ENCODE peak calls at places on chromosomes 2 and 18, in five cellular contexts. V is HEK293T, J is NT2/D1, S is GM12878, R is H1. P is an unnamed sample.
A peak's percentile ranks its signal among the peaks of the same experiment; 100 is the strongest.

GRCh38 chr2:172701250-172701649 is 34.4 kb upstream of the RAPGEF4 start:
- DNase-seq in V (no peak), R (no peak), S (no peak), J (no peak), P (no peak)

GRCh38 chr2:109102588-109103233 is 26.3 kb upstream of the SH3RF3 start:
- DNase-seq in J (peak; percentile 47), V (peak; percentile 30), R (no peak), S (no peak), P (no peak)

GRCh38 chr2:25161055-25161781 is 7.2 kb downstream of the POMC start:
- DNase-seq in R (peak; percentile 73), S (no peak), V (no peak), J (no peak), P (no peak)

GRCh38 chr18:68466714-68467113 is 248.2 kb downstream of the TMX3 start:
- DNase-seq in V (no peak), R (no peak), J (no peak), S (no peak), P (no peak)

GRCh38 chr2:94879982-94880377 is 8.8 kb downstream of the TEKT4 start:
- DNase-seq in J (no peak), R (no peak), S (no peak), V (no peak), P (no peak)

GRCh38 chr2:237625777-237626176 is 1.6 kb upstream of the LRRFIP1 start:
- DNase-seq in J (no peak), V (no peak), R (no peak), S (no peak), P (no peak)

GRCh38 chr2:62698653-62699052 is 6.9 kb upstream of the EHBP1 start:
- DNase-seq in V (no peak), S (no peak), J (no peak), R (no peak), P (no peak)

GRCh38 chr18:53701697-53702096 is 522.8 kb downstream of the MBD2 start:
- DNase-seq in R (no peak), J (no peak), V (no peak), S (no peak), P (no peak)

GRCh38 chr2:685421-685820 is 8.2 kb upstream of the TMEM18 start:
- DNase-seq in J (no peak), R (no peak), S (no peak), V (no peak), P (no peak)

GRCh38 chr2:178331474-178332431 is 119.2 kb downstream of the PRKRA start:
- DNase-seq in S (no peak), J (no peak), R (no peak), V (no peak), P (peak; percentile 70)

GRCh38 chr2:61277756-61278155 is 115.8 kb downstream of the C2orf74 start:
- DNase-seq in V (no peak), S (no peak), R (no peak), J (no peak), P (no peak)

GRCh38 chr18:36035253-36035652 is 32.1 kb downstream of the RPRD1A start:
- DNase-seq in S (no peak), R (no peak), V (no peak), J (no peak), P (no peak)

GRCh38 chr2:15997728-15998280 is 57.5 kb downstream of the MYCN start:
- DNase-seq in R (no peak), S (no peak), J (no peak), V (no peak), P (no peak)

GRCh38 chr18:13622751-13623150 is 103.6 kb downstream of the FAM210A start:
- DNase-seq in R (no peak), S (no peak), V (no peak), J (no peak), P (no peak)

GRCh38 chr2:215080545-215080944 is 57.9 kb downstream of the ABCA12 start:
- DNase-seq in J (no peak), S (no peak), R (no peak), V (no peak), P (no peak)

GRCh38 chr2:211860224-211860623 is 678.4 kb downstream of the ERBB4 start:
- DNase-seq in R (no peak), J (no peak), V (no peak), S (no peak), P (no peak)

GRCh38 chr2:202378001-202378400 is 1.9 kb downstream of the BMPR2 start:
- DNase-seq in R (no peak), J (no peak), V (no peak), S (no peak), P (no peak)

GRCh38 chr2:109438773-109439191 is 175.0 kb downstream of the SEPTIN10 start:
- DNase-seq in J (no peak), S (no peak), R (no peak), V (no peak), P (no peak)

GRCh38 chr18:22318745-22319407 is 98.8 kb downstream of the CTAGE1 start:
- DNase-seq in R (no peak), V (no peak), S (no peak), J (no peak), P (no peak)

GRCh38 chr2:25853038-25853638 is 25.1 kb downstream of the ASXL2 start:
- DNase-seq in V (no peak), J (no peak), S (no peak), R (no peak), P (no peak)

GRCh38 chr2:44955593-44956449 is 14.3 kb downstream of the SIX3 start:
- DNase-seq in V (peak; percentile 83), S (no peak), R (peak; percentile 98), J (peak; percentile 74), P (peak; percentile 50)

GRCh38 chr2:171072164-171072563 is 88.5 kb downstream of the TLK1 start:
- DNase-seq in J (no peak), S (no peak), R (no peak), V (no peak), P (no peak)

GRCh38 chr2:86158286-86158685 is 37.0 kb downstream of the IMMT start:
- DNase-seq in J (no peak), S (no peak), V (no peak), R (no peak), P (no peak)

GRCh38 chr2:100886054-100886453 is 66.1 kb downstream of the NPAS2 start:
- DNase-seq in R (no peak), S (no peak), J (no peak), V (no peak), P (no peak)

GRCh38 chr2:100745630-100746029 is 74.3 kb upstream of the NPAS2 start:
- DNase-seq in V (no peak), R (no peak), S (no peak), J (no peak), P (peak; percentile 25)

GRCh38 chr2:127293386-127293757 is 572 bp downstream of the ERCC3 start:
- DNase-seq in J (no peak), S (no peak), R (no peak), V (no peak), P (no peak)

GRCh38 chr2:86225581-86225980 is 26.3 kb downstream of the MRPL35 start:
- DNase-seq in V (no peak), J (no peak), S (peak; percentile 57), R (no peak), P (no peak)

GRCh38 chr18:42053188-42053781 is 98.3 kb downstream of the PIK3C3 start:
- DNase-seq in J (peak; percentile 3), S (peak; percentile 4), R (peak; percentile 58), V (peak; percentile 20), P (peak; percentile 34)

GRCh38 chr18:27062802-27063201 is 122.3 kb downstream of the CHST9 start:
- DNase-seq in S (no peak), R (no peak), J (no peak), V (no peak), P (no peak)

GRCh38 chr2:86213056-86213455 is 13.8 kb downstream of the MRPL35 start:
- DNase-seq in J (no peak), V (no peak), R (no peak), S (no peak), P (no peak)

GRCh38 chr18:10580215-10580614 is 54.4 kb downstream of the NAPG start:
- DNase-seq in R (no peak), J (no peak), V (no peak), S (no peak), P (no peak)

GRCh38 chr18:10579079-10579867 is 53.4 kb downstream of the NAPG start:
- DNase-seq in R (no peak), V (no peak), J (no peak), S (no peak), P (no peak)
- TF ChIP-seq SUZ12 in R (no peak), V (no peak), J (no peak), S (no peak), P (no peak)

GRCh38 chr2:65710779-65711295 is 278.4 kb upstream of the SPRED2 start:
- DNase-seq in S (no peak), R (no peak), J (peak; percentile 8), V (peak; percentile 55), P (peak; percentile 16)
- TF ChIP-seq SUZ12 in S (no peak), R (no peak), J (no peak), V (no peak), P (no peak)

DNA sequence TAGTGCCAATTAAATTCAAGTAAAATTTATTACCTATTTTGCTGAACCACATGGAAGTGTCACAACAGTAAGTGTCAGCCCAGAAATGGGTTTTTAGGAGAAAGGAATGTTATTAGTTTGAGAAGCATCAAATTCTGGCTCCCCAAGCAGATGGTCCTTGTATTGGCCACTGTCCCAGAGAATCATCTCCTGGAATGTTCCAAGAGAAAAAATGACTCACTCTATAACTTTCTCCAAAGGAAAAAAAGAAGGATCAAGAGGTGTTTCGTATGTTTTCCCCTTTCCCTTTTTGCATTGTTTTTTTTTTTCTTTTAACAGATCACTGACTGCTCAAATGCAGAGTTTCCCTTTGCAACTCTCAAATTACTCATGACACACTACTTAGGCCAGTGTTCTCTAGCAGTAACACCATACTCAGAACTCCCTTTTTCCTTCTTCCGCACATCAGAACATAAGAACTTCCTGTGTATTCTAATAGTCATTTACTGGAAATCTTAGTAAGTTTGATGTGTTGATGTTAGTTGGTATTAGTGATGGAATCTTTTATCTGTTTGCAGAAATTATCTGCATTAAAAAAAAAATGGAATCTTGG is 390.3 kb downstream of the GPD2 start:
- DNase-seq in J (no peak), R (no peak), V (no peak), S (no peak), P (no peak)
- TF ChIP-seq SUZ12 in J (no peak), R (no peak), V (no peak), S (no peak), P (no peak)

DNA sequence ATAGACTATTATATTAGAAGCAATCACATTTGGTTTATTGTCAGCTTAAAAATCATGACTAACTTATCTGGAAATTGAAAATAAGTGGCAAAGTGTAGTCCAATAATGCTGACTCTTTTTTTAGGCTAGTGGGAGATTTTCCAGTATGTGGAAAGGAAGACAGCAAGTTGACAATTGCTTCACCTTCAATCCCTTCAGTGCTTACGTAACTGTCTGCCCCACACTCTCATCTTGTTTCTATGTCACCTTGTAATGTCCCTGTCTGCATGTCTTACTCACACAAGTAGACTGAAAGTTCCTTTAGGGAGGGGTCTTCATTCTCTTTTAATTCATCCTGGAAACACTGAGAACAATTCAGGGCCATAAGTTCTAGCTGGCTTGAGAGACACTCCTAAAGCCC is 230.3 kb downstream of the ETAA1 start:
- DNase-seq in V (no peak), S (no peak), R (no peak), J (no peak), P (no peak)
- TF ChIP-seq SUZ12 in V (no peak), S (no peak), R (no peak), J (no peak), P (no peak)

GRCh38 chr2:197947219-197947757 is 142.9 kb downstream of the PLCL1 start:
- DNase-seq in V (no peak), S (no peak), R (no peak), J (peak; percentile 50), P (no peak)
- TF ChIP-seq SUZ12 in V (no peak), S (no peak), R (no peak), J (no peak), P (no peak)

GRCh38 chr2:240791821-240792657 is 28.0 kb downstream of the KIF1A start:
- DNase-seq in V (no peak), S (no peak), J (no peak), R (no peak), P (no peak)
- TF ChIP-seq SUZ12 in V (no peak), S (no peak), J (no peak), R (no peak), P (no peak)

GRCh38 chr2:231001036-231001435 is 5.1 kb downstream of the SPATA3 start:
- DNase-seq in R (no peak), V (no peak), J (no peak), S (no peak), P (no peak)
- TF ChIP-seq SUZ12 in R (no peak), V (no peak), J (no peak), S (no peak), P (no peak)

P was measured in HepG2.